ENCODE peak calls at places on chromosomes 2 and 18, in six cellular contexts. One of them, this sample, is unnamed.

GRCh38 chr2:70014959-70015358 is 53.5 kb upstream of the ASPRV1 start:
- DNase-seq in HTR-8/SVneo: no peak
- DNase-seq in body of pancreas: no peak
- DNase-seq in H54: no peak
- DNase-seq in NCI-H1092 treated with DMSO at 0.1 percent for 48 hours: no peak
- DNase-seq in left colon: no peak
- DNase-seq in this sample: no peak

GRCh38 chr2:127887452-127888219 is 1.9 kb upstream of the AMMECR1L start:
- DNase-seq in HTR-8/SVneo: no peak
- DNase-seq in body of pancreas: no peak
- DNase-seq in H54: no peak
- DNase-seq in NCI-H1092 treated with DMSO at 0.1 percent for 48 hours: no peak
- DNase-seq in left colon: no peak
- DNase-seq in this sample: no peak

GRCh38 chr2:33094303-33094702 is 147.6 kb downstream of the LTBP1 start:
- DNase-seq in HTR-8/SVneo: no peak
- DNase-seq in body of pancreas: no peak
- DNase-seq in H54: no peak
- DNase-seq in NCI-H1092 treated with DMSO at 0.1 percent for 48 hours: no peak
- DNase-seq in left colon: no peak
- DNase-seq in this sample: no peak

GRCh38 chr2:209872675-209873074 is 101.0 kb downstream of the UNC80 start:
- DNase-seq in HTR-8/SVneo: no peak
- DNase-seq in body of pancreas: peak
- DNase-seq in H54: peak
- DNase-seq in NCI-H1092 treated with DMSO at 0.1 percent for 48 hours: no peak
- DNase-seq in left colon: no peak
- DNase-seq in this sample: no peak

GRCh38 chr18:33606621-33607020 is 28.6 kb downstream of the ASXL3 start:
- DNase-seq in HTR-8/SVneo: no peak
- DNase-seq in body of pancreas: no peak
- DNase-seq in H54: no peak
- DNase-seq in NCI-H1092 treated with DMSO at 0.1 percent for 48 hours: no peak
- DNase-seq in left colon: no peak
- DNase-seq in this sample: no peak

GRCh38 chr2:25620711-25621110 is 52.7 kb downstream of the DTNB start:
- DNase-seq in HTR-8/SVneo: no peak
- DNase-seq in body of pancreas: no peak
- DNase-seq in H54: no peak
- DNase-seq in NCI-H1092 treated with DMSO at 0.1 percent for 48 hours: no peak
- DNase-seq in left colon: no peak
- DNase-seq in this sample: no peak

GRCh38 chr2:239735131-239735828 is 289.9 kb downstream of the NDUFA10 start:
- DNase-seq in HTR-8/SVneo: no peak
- DNase-seq in body of pancreas: no peak
- DNase-seq in H54: no peak
- DNase-seq in NCI-H1092 treated with DMSO at 0.1 percent for 48 hours: peak
- DNase-seq in left colon: no peak
- DNase-seq in this sample: no peak

GRCh38 chr2:37111971-37112370 is 27.7 kb downstream of the GPATCH11 start:
- DNase-seq in HTR-8/SVneo: no peak
- DNase-seq in body of pancreas: no peak
- DNase-seq in H54: no peak
- DNase-seq in NCI-H1092 treated with DMSO at 0.1 percent for 48 hours: no peak
- DNase-seq in left colon: no peak
- DNase-seq in this sample: no peak

GRCh38 chr2:191049728-191050639 is 36.0 kb upstream of the STAT1 start:
- DNase-seq in HTR-8/SVneo: peak
- DNase-seq in body of pancreas: no peak
- DNase-seq in H54: no peak
- DNase-seq in NCI-H1092 treated with DMSO at 0.1 percent for 48 hours: peak
- DNase-seq in left colon: no peak
- DNase-seq in this sample: no peak

GRCh38 chr2:238629064-238629463 is 202.3 kb downstream of the ASB1 start:
- DNase-seq in HTR-8/SVneo: no peak
- DNase-seq in body of pancreas: no peak
- DNase-seq in H54: no peak
- DNase-seq in NCI-H1092 treated with DMSO at 0.1 percent for 48 hours: no peak
- DNase-seq in left colon: no peak
- DNase-seq in this sample: no peak

GRCh38 chr2:188746727-188747126 is 227.4 kb upstream of the COL3A1 start:
- DNase-seq in HTR-8/SVneo: no peak
- DNase-seq in body of pancreas: no peak
- DNase-seq in H54: no peak
- DNase-seq in NCI-H1092 treated with DMSO at 0.1 percent for 48 hours: no peak
- DNase-seq in left colon: no peak
- DNase-seq in this sample: no peak

GRCh38 chr18:59268722-59269562 is 4.3 kb downstream of the RAX start:
- DNase-seq in HTR-8/SVneo: no peak
- DNase-seq in body of pancreas: peak
- DNase-seq in H54: no peak
- DNase-seq in NCI-H1092 treated with DMSO at 0.1 percent for 48 hours: peak
- DNase-seq in left colon: no peak
- DNase-seq in this sample: no peak

GRCh38 chr2:70084973-70085710 is 2.1 kb upstream of the PCBP1 start:
- DNase-seq in HTR-8/SVneo: no peak
- DNase-seq in body of pancreas: peak
- DNase-seq in H54: no peak
- DNase-seq in NCI-H1092 treated with DMSO at 0.1 percent for 48 hours: peak
- DNase-seq in left colon: peak
- DNase-seq in this sample: no peak

GRCh38 chr2:174259981-174260380 is 11.6 kb upstream of the OLA1 start:
- DNase-seq in HTR-8/SVneo: peak
- DNase-seq in body of pancreas: no peak
- DNase-seq in H54: no peak
- DNase-seq in NCI-H1092 treated with DMSO at 0.1 percent for 48 hours: no peak
- DNase-seq in left colon: no peak
- DNase-seq in this sample: no peak

GRCh38 chr2:18792226-18792629 is 202.9 kb upstream of the NT5C1B start:
- DNase-seq in HTR-8/SVneo: no peak
- DNase-seq in body of pancreas: no peak
- DNase-seq in H54: no peak
- DNase-seq in NCI-H1092 treated with DMSO at 0.1 percent for 48 hours: peak
- DNase-seq in left colon: no peak
- DNase-seq in this sample: no peak

GRCh38 chr2:2014251-2014761 is 270.0 kb upstream of the PXDN start:
- DNase-seq in HTR-8/SVneo: no peak
- DNase-seq in body of pancreas: no peak
- DNase-seq in H54: no peak
- DNase-seq in NCI-H1092 treated with DMSO at 0.1 percent for 48 hours: no peak
- DNase-seq in left colon: no peak
- DNase-seq in this sample: no peak

This sample was measured in suprapubic skin.